ENCODE peak calls at places on chromosomes 16 and 17, in four cellular contexts. One of them, this sample, is unnamed.

GRCh38 chr17:80833952-80834895 is 157.4 kb upstream of the CHMP6 start:
- DNase-seq in RCC 7860: no peak
- DNase-seq in NCI-H748 treated with DMSO at 0.1 percent for 48 hours: no peak
- DNase-seq in A549: no peak
- DNase-seq in this sample: no peak

GRCh38 chr17:39618252-39618913 is 8.4 kb upstream of the PPP1R1B start:
- DNase-seq in RCC 7860: no peak
- DNase-seq in NCI-H748 treated with DMSO at 0.1 percent for 48 hours: no peak
- DNase-seq in A549: peak
- DNase-seq in this sample: peak

GRCh38 chr17:78736526-78737079 is 45.5 kb downstream of the CYTH1 start:
- DNase-seq in RCC 7860: peak
- DNase-seq in NCI-H748 treated with DMSO at 0.1 percent for 48 hours: no peak
- DNase-seq in A549: peak
- DNase-seq in this sample: no peak

GRCh38 chr16:83118365-83118764 is 491.6 kb downstream of the CDH13 start:
- DNase-seq in RCC 7860: no peak
- DNase-seq in NCI-H748 treated with DMSO at 0.1 percent for 48 hours: no peak
- DNase-seq in A549: no peak
- DNase-seq in this sample: no peak

GRCh38 chr17:28466521-28467048 is 6.9 kb upstream of the SLC13A2 start:
- DNase-seq in RCC 7860: no peak
- DNase-seq in NCI-H748 treated with DMSO at 0.1 percent for 48 hours: no peak
- DNase-seq in A549: no peak
- DNase-seq in this sample: no peak

GRCh38 chr17:37475713-37476420 is 13.8 kb upstream of the DUSP14 start:
- DNase-seq in RCC 7860: no peak
- DNase-seq in NCI-H748 treated with DMSO at 0.1 percent for 48 hours: no peak
- DNase-seq in A549: no peak
- DNase-seq in this sample: no peak

GRCh38 chr17:6435968-6436367 is 1.0 kb upstream of the AIPL1 start:
- DNase-seq in RCC 7860: peak
- DNase-seq in NCI-H748 treated with DMSO at 0.1 percent for 48 hours: peak
- DNase-seq in A549: peak
- DNase-seq in this sample: peak

GRCh38 chr16:68490829-68491575 is 42.7 kb upstream of the SMPD3 start:
- DNase-seq in RCC 7860: peak
- DNase-seq in NCI-H748 treated with DMSO at 0.1 percent for 48 hours: no peak
- DNase-seq in A549: peak
- DNase-seq in this sample: no peak

GRCh38 chr16:54503436-54503835 is 216.8 kb upstream of the IRX3 start:
- DNase-seq in RCC 7860: no peak
- DNase-seq in NCI-H748 treated with DMSO at 0.1 percent for 48 hours: no peak
- DNase-seq in A549: no peak
- DNase-seq in this sample: no peak

GRCh38 chr17:45578516-45579455 is 88.3 kb upstream of the PLEKHM1 start:
- DNase-seq in RCC 7860: no peak
- DNase-seq in NCI-H748 treated with DMSO at 0.1 percent for 48 hours: no peak
- DNase-seq in A549: no peak
- DNase-seq in this sample: no peak

GRCh38 chr17:73267648-73268537 is 6.2 kb upstream of the CPSF4L start:
- DNase-seq in RCC 7860: no peak
- DNase-seq in NCI-H748 treated with DMSO at 0.1 percent for 48 hours: no peak
- DNase-seq in A549: no peak
- DNase-seq in this sample: no peak

This sample was measured in hepatic stellate cell.